ENCODE peak calls at places on chromosomes 2 and 18, in ten cellular contexts. H is globus pallidus; P is stimulated activated CD8-positive, alpha-beta memory T cell treated with anti-CD3 and anti-CD28 coated beads, Interleukin-7, amount 100 ng/mL, for 1 hour; Y is coronary artery; G is ELF-1; Q is mesothelial cell of epicardium; N is activated CD8-positive, alpha-beta T cell treated with anti-CD3 and anti-CD28 coated beads for 36 hours; V is posterior cingulate gyrus; K is A549; S is germinal center. F is an unnamed sample.
A peak's percentile ranks its signal among the peaks of the same experiment; 100 is the strongest.

GRCh38 chr2:6957910-6958615 is 40.9 kb downstream of the RNF144A start:
- DNase-seq in V (peak; percentile 94), K (no peak), H (no peak), N (no peak), G (no peak), Q (no peak), P (no peak), Y (no peak), S (no peak), F (peak; percentile 89)

GRCh38 chr18:40864846-40865245 is 1090.2 kb upstream of the PIK3C3 start:
- DNase-seq in H (no peak), S (no peak), Y (no peak), N (no peak), P (no peak), K (no peak), Q (no peak), V (no peak), G (no peak), F (no peak)

GRCh38 chr2:241874277-241874925 is 4.9 kb downstream of the RTP5 start:
- DNase-seq in K (no peak), S (no peak), Y (no peak), Q (no peak), P (no peak), G (no peak), H (no peak), N (no peak), V (peak; percentile 57), F (no peak)

GRCh38 chr2:40123746-40124145 is 328.1 kb downstream of the SLC8A1 start:
- DNase-seq in H (no peak), P (no peak), G (no peak), S (no peak), K (no peak), V (no peak), N (no peak), Q (no peak), Y (no peak), F (no peak)

GRCh38 chr2:125296742-125297141 is 1271.7 kb downstream of the CNTNAP5 start:
- DNase-seq in V (no peak), N (no peak), H (no peak), P (no peak), K (no peak), G (peak; percentile 1), Q (no peak), Y (no peak), S (no peak), F (no peak)

GRCh38 chr2:127011796-127012195 is 95.2 kb downstream of the BIN1 start:
- DNase-seq in V (no peak), H (no peak), K (no peak), N (no peak), G (no peak), P (no peak), S (no peak), Y (no peak), Q (no peak), F (no peak)

GRCh38 chr18:62332964-62333695 is 8.0 kb downstream of the TNFRSF11A start:
- DNase-seq in P (no peak), K (no peak), H (no peak), Y (no peak), G (no peak), V (no peak), S (no peak), Q (no peak), N (no peak), F (no peak)

GRCh38 chr2:149826471-149827125 is 239.0 kb upstream of the MMADHC start:
- DNase-seq in V (no peak), G (no peak), S (no peak), Q (no peak), Y (no peak), H (no peak), N (no peak), P (no peak), K (no peak), F (no peak)

GRCh38 chr18:62690416-62690815 is 24.9 kb upstream of the PHLPP1 start:
- DNase-seq in G (no peak), N (no peak), Q (no peak), K (no peak), Y (no peak), V (peak; percentile 94), P (no peak), S (no peak), H (peak; percentile 99), F (peak; percentile 8)

GRCh38 chr18:32446780-32447179 is 23.9 kb downstream of the GAREM1 start:
- DNase-seq in S (no peak), Y (no peak), P (no peak), G (no peak), Q (no peak), H (peak; percentile 68), N (no peak), K (no peak), V (peak; percentile 60), F (no peak)

GRCh38 chr2:235532307-235532706 is 38.5 kb downstream of the AGAP1 start:
- DNase-seq in Y (no peak), S (no peak), P (no peak), K (no peak), G (no peak), N (no peak), V (no peak), Q (no peak), H (no peak), F (no peak)

GRCh38 chr18:49177812-49178211 is 227.0 kb upstream of the SMAD7 start:
- DNase-seq in P (no peak), K (peak; percentile 2), S (no peak), G (no peak), N (no peak), H (no peak), Q (no peak), V (no peak), Y (no peak), F (no peak)

GRCh38 chr2:46984642-46985476 is 69.3 kb upstream of the MCFD2 start:
- DNase-seq in N (peak; percentile 80), V (no peak), G (peak; percentile 52), P (no peak), S (peak; percentile 52), Q (no peak), H (peak; percentile 73), K (peak; percentile 90), Y (peak; percentile 91), F (no peak)

GRCh38 chr2:25251461-25252273 is 83.3 kb upstream of the POMC start:
- DNase-seq in N (peak; percentile 66), S (peak; percentile 70), Y (no peak), K (peak; percentile 67), P (no peak), H (peak; percentile 47), G (peak; percentile 89), Q (no peak), V (peak; percentile 88), F (peak; percentile 19)

GRCh38 chr2:237156131-237156856 is 70.6 kb downstream of the COPS8 start:
- DNase-seq in V (peak; percentile 87), H (no peak), G (no peak), S (no peak), P (no peak), Y (no peak), N (peak; percentile 78), Q (no peak), K (no peak), F (no peak)

GRCh38 chr2:62475172-62476011 is 30.6 kb downstream of the TMEM17 start:
- DNase-seq in K (no peak), H (peak; percentile 60), Y (no peak), G (peak; percentile 43), S (no peak), Q (no peak), N (peak; percentile 9), V (peak; percentile 90), P (no peak), F (peak; percentile 71)

GRCh38 chr2:8216397-8216796 is 465.5 kb upstream of the ID2 start:
- DNase-seq in V (no peak), S (no peak), N (no peak), K (no peak), P (no peak), Y (no peak), H (no peak), Q (no peak), G (no peak), F (no peak)

GRCh38 chr2:178473931-178474330 is 4.5 kb downstream of the FKBP7 start:
- DNase-seq in P (no peak), K (no peak), G (no peak), N (no peak), V (no peak), Y (no peak), H (no peak), S (no peak), Q (no peak), F (no peak)

GRCh38 chr2:100013892-100014677 is 128.3 kb downstream of the AFF3 start:
- DNase-seq in S (no peak), G (peak; percentile 6), Q (no peak), K (peak; percentile 16), Y (no peak), H (no peak), N (no peak), V (no peak), P (no peak), F (peak; percentile 63)

GRCh38 chr2:239239607-239240479 is 161.0 kb downstream of the HDAC4 start:
- DNase-seq in Q (no peak), V (peak; percentile 93), K (no peak), N (no peak), G (no peak), P (no peak), S (no peak), Y (peak; percentile 69), H (no peak), F (peak; percentile 58)

GRCh38 chr18:53991805-53992204 is 232.7 kb downstream of the MBD2 start:
- DNase-seq in Y (no peak), V (no peak), S (no peak), K (no peak), Q (no peak), P (no peak), N (no peak), G (no peak), H (no peak), F (no peak)

GRCh38 chr2:226794077-226794670 is 5.4 kb downstream of the IRS1 start:
- DNase-seq in V (no peak), Q (no peak), N (no peak), K (no peak), H (no peak), S (no peak), P (no peak), G (no peak), Y (no peak), F (no peak)

GRCh38 chr2:145771526-145771925 is 1251.6 kb upstream of the ZEB2 start:
- DNase-seq in N (no peak), S (no peak), G (no peak), V (no peak), H (no peak), P (no peak), Q (no peak), K (no peak), Y (no peak), F (no peak)